ENCODE peak calls at places on chromosome 4, in five cellular contexts. F is CD8-positive, alpha-beta memory T cell; U is left ventricle myocardium inferior; L is Peyer's patch; S is stomach. P is an unnamed sample.

GRCh38 chr4:113978561-113979156 is 788 bp downstream of the ARSJ start:
- DNase-seq in F (no peak), U (no peak), L (no peak), S (no peak), P (no peak)

GRCh38 chr4:158496030-158496741 is 25.5 kb upstream of the RXFP1 start:
- DNase-seq in F (no peak), U (peak), L (peak), S (peak), P (no peak)

GRCh38 chr4:187010052-187010451 is 286.4 kb upstream of the FAT1 start:
- DNase-seq in F (no peak), U (no peak), L (no peak), S (no peak), P (no peak)

GRCh38 chr4:148730766-148731165 is 288.6 kb upstream of the NR3C2 start:
- DNase-seq in F (no peak), U (no peak), L (no peak), S (no peak), P (no peak)

GRCh38 chr4:108889696-108890475 is 127.0 kb upstream of the ETNPPL start:
- DNase-seq in F (no peak), U (no peak), L (no peak), S (no peak), P (no peak)

GRCh38 chr4:123588631-123589223 is 192.1 kb downstream of the SPRY1 start:
- DNase-seq in F (no peak), U (no peak), L (no peak), S (no peak), P (no peak)

GRCh38 chr4:73687414-73687813 is 53.0 kb upstream of the CXCL8 start:
- DNase-seq in F (no peak), U (no peak), L (no peak), S (no peak), P (no peak)

GRCh38 chr4:81635128-81635527 is 163.4 kb upstream of the RASGEF1B start:
- DNase-seq in F (no peak), U (no peak), L (no peak), S (no peak), P (no peak)

GRCh38 chr4:134276476-134276875 is 74.9 kb upstream of the PABPC4L start:
- DNase-seq in F (no peak), U (no peak), L (no peak), S (no peak), P (no peak)

GRCh38 chr4:15436515-15436914 is 8.7 kb downstream of the C1QTNF7 start:
- DNase-seq in F (no peak), U (no peak), L (no peak), S (no peak), P (no peak)

GRCh38 chr4:81508786-81509574 is 37.3 kb upstream of the RASGEF1B start:
- DNase-seq in F (no peak), U (no peak), L (no peak), S (no peak), P (no peak)

GRCh38 chr4:12926189-12927066 is 557.7 kb downstream of the RAB28 start:
- DNase-seq in F (no peak), U (no peak), L (no peak), S (no peak), P (no peak)

GRCh38 chr4:169996379-169997245 is 29.6 kb downstream of the MFAP3L start:
- DNase-seq in F (no peak), U (no peak), L (no peak), S (no peak), P (no peak)

GRCh38 chr4:83535945-83536648 is at the start of gene GPAT3:
- DNase-seq in F (peak), U (peak), L (peak), S (peak), P (no peak)

GRCh38 chr4:10655968-10656367 is 28.6 kb downstream of the CLNK start:
- DNase-seq in F (no peak), U (no peak), L (no peak), S (no peak), P (no peak)

GRCh38 chr4:112085156-112086035 is 59.9 kb upstream of the FAM241A start:
- DNase-seq in F (no peak), U (no peak), L (no peak), S (no peak), P (no peak)

GRCh38 chr4:149553959-149554520 is 261.6 kb downstream of the IQCM start:
- DNase-seq in F (no peak), U (no peak), L (no peak), S (no peak), P (no peak)

GRCh38 chr4:122863626-122864025 is 37.0 kb downstream of the FGF2 start:
- DNase-seq in F (no peak), U (no peak), L (no peak), S (no peak), P (no peak)

GRCh38 chr4:53656421-53656981 is 65.2 kb upstream of the LNX1 start:
- DNase-seq in F (no peak), U (no peak), L (no peak), S (no peak), P (no peak)

GRCh38 chr4:114694770-114695169 is 96.2 kb downstream of the UGT8 start:
- DNase-seq in F (peak), U (no peak), L (no peak), S (no peak), P (no peak)

GRCh38 chr4:13548059-13548983 is 4.0 kb upstream of the NKX3-2 start:
- DNase-seq in F (no peak), U (no peak), L (no peak), S (no peak), P (no peak)

GRCh38 chr4:86089053-86089452 is 270.8 kb downstream of the MAPK10 start:
- DNase-seq in F (no peak), U (no peak), L (no peak), S (no peak), P (no peak)
- H3K27ac ChIP-seq in F (no peak), U (no peak), L (no peak), S (no peak), P (no peak)

GRCh38 chr4:1843852-1844251 is 12.1 kb downstream of the LETM1 start:
- DNase-seq in F (no peak), U (peak), L (no peak), S (no peak), P (no peak)

GRCh38 chr4:1841201-1841885 is 14.6 kb downstream of the LETM1 start:
- DNase-seq in F (no peak), U (no peak), L (no peak), S (no peak), P (no peak)

GRCh38 chr4:1842993-1843448 is 12.9 kb downstream of the LETM1 start:
- DNase-seq in F (no peak), U (peak), L (no peak), S (no peak), P (no peak)

GRCh38 chr4:1841886-1842210 is 14.1 kb downstream of the LETM1 start:
- DNase-seq in F (no peak), U (no peak), L (no peak), S (no peak), P (no peak)

DNA sequence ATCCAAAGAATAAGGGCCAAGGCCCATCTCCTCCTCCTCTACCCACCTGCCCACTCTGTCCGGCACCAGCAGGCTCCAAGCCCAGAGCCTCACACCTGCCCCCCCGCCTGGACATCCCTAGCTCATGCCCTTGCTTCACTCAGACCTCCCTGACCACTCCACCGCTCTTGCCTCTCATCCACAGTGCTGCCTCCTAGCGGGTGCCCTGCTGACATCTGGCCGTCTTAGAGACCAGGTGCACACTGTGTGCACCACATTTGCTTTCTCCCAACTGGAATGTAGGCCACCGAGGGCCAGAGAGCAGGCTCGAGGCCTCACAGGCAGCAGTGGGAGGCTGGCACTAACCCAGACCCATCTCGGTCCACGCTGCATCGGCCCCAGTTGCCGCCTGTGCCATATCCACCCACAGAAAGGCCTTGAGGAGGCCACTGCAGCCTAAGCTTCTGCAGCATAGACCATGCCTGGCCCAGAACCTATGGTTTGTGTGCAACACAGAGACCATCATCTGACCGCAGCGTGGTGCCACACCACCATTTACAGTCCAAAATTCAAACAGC is 13.5 kb downstream of the LETM1 start:
- DNase-seq in F (no peak), U (no peak), L (no peak), S (no peak), P (no peak)
- H3K27ac ChIP-seq in F (no peak), U (peak), L (no peak), S (no peak), P (no peak)

GRCh38 chr4:23235613-23236390 is 543.1 kb downstream of the GBA3 start:
- DNase-seq in F (no peak), U (no peak), L (no peak), S (no peak), P (no peak)
- H3K27ac ChIP-seq in F (no peak), U (no peak), L (no peak), S (no peak), P (no peak)

GRCh38 chr4:110793381-110793801 is 170.5 kb upstream of the PITX2 start:
- DNase-seq in F (no peak), U (no peak), L (no peak), S (no peak), P (no peak)
- H3K27ac ChIP-seq in F (no peak), U (no peak), L (no peak), S (no peak), P (no peak)

DNA sequence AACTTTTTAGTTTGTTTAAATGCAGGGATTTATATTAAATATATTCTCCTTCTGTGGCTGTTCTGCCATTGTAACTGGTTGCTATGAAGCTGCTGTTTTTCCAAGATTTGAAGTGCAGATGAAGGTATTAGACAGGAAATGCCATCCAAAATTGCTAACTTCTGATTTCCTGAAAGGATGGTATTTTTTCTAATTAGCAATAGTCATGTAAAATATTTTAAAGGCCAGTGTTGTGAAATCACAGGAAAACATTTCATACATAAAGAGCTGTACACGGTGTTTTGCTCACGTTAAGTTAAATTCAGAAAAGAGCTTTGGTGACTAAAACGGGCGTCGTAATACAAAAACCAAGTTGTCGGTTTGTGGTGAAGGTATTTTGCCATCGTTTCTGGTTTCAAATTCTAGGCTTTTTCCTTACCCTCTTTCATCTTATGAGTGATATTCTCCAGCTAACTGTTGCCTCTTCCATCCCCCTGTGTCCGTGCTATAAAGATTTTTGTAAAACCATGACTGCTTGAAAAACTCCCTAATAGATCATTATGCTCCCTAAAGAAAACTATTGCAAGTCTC is 39.8 kb downstream of the AFF1 start:
- DNase-seq in F (no peak), U (no peak), L (no peak), S (no peak), P (no peak)
- H3K27ac ChIP-seq in F (no peak), U (no peak), L (no peak), S (no peak), P (no peak)

GRCh38 chr4:163815776-163816175 is 321.3 kb downstream of the TMA16 start:
- DNase-seq in F (no peak), U (no peak), L (no peak), S (no peak), P (no peak)

GRCh38 chr4:163818673-163819072 is 324.2 kb downstream of the TMA16 start:
- DNase-seq in F (no peak), U (no peak), L (no peak), S (no peak), P (no peak)

GRCh38 chr4:163810757-163811156 is 316.3 kb downstream of the TMA16 start:
- DNase-seq in F (no peak), U (no peak), L (no peak), S (no peak), P (no peak)

GRCh38 chr4:163816494-163816893 is 322.0 kb downstream of the TMA16 start:
- DNase-seq in F (no peak), U (no peak), L (no peak), S (no peak), P (no peak)
- H3K27ac ChIP-seq in F (no peak), U (no peak), L (no peak), S (no peak), P (no peak)

GRCh38 chr4:168092176-168092712 is at the start of gene ANXA10:
- DNase-seq in F (no peak), U (no peak), L (no peak), S (no peak), P (no peak)

GRCh38 chr4:168098257-168098717 is 6.0 kb downstream of the ANXA10 start:
- DNase-seq in F (no peak), U (no peak), L (no peak), S (no peak), P (peak)

GRCh38 chr4:168097161-168097560 is 4.8 kb downstream of the ANXA10 start:
- DNase-seq in F (no peak), U (no peak), L (no peak), S (no peak), P (no peak)

GRCh38 chr4:168096444-168096784 is 4.1 kb downstream of the ANXA10 start:
- DNase-seq in F (no peak), U (no peak), L (no peak), S (no peak), P (no peak)

DNA sequence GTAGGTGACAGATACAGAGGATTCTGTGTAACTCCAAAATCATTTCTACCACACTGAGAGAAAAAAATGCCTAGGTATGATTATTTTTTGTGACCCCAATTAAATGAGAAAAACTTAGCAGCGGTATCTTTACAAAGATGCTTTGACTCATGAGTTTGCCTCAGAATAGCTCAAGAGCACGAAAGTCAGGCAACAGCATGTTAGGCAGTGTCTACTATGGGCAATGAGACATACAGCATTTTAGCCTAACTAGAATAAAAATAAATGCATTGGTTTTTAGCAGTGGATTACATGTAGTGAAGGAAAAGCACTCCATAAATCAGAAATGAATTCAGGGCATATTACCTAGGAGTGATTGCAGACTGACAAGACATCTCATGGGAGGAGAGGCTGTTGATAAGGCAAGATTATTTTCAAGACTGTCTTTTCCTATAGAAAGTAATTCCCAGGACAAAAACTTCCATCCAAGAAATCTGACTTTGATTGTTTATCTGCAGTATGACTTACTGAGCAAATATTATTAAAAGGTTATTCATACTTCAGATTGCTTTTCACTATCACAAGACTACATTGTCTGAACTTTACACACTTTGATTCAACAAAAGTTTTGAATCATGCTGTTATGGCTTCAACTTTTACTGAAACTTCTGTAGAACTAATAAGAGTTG is 3.6 kb downstream of the ANXA10 start:
- DNase-seq in F (no peak), U (no peak), L (no peak), S (no peak), P (no peak)
- H3K27ac ChIP-seq in F (no peak), U (no peak), L (no peak), S (peak), P (no peak)

GRCh38 chr4:38030023-38030422 is 69.8 kb downstream of the PTTG2 start:
- DNase-seq in F (no peak), U (no peak), L (no peak), S (no peak), P (no peak)

GRCh38 chr4:38024203-38024504 is 64.0 kb downstream of the PTTG2 start:
- DNase-seq in F (no peak), U (no peak), L (no peak), S (no peak), P (no peak)

GRCh38 chr4:38025665-38026064 is 65.5 kb downstream of the PTTG2 start:
- DNase-seq in F (no peak), U (no peak), L (no peak), S (no peak), P (no peak)

GRCh38 chr4:38026138-38026740 is 66.0 kb downstream of the PTTG2 start:
- DNase-seq in F (no peak), U (no peak), L (no peak), S (no peak), P (no peak)

DNA sequence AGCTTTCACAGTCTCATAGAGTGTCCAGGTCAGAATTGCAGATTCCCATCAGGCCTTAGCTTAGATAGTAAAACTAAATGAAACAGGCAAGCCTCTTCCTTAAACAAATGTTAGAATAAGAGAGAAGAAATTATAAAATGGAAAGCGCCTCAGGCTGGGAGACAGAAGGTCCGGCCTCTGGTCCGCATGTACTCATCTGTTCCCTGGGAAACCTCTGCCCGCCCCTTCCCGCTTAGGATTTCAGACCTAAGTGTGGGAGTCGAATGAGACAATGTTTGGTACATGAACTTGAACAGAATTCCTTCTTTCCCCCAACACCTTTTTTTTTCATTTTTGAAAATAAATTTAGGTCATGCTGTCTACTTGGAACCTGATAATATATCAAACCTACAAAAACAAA is 68.4 kb downstream of the PTTG2 start:
- DNase-seq in F (no peak), U (no peak), L (no peak), S (no peak), P (no peak)
- H3K27ac ChIP-seq in F (no peak), U (no peak), L (no peak), S (no peak), P (no peak)

GRCh38 chr4:125104616-125105015 is 210.1 kb upstream of the FAT4 start:
- DNase-seq in F (no peak), U (no peak), L (no peak), S (no peak), P (no peak)

GRCh38 chr4:125101706-125102105 is 213.0 kb upstream of the FAT4 start:
- DNase-seq in F (no peak), U (no peak), L (no peak), S (no peak), P (peak)

GRCh38 chr4:125111352-125111751 is 203.4 kb upstream of the FAT4 start:
- DNase-seq in F (no peak), U (no peak), L (no peak), S (no peak), P (no peak)

DNA sequence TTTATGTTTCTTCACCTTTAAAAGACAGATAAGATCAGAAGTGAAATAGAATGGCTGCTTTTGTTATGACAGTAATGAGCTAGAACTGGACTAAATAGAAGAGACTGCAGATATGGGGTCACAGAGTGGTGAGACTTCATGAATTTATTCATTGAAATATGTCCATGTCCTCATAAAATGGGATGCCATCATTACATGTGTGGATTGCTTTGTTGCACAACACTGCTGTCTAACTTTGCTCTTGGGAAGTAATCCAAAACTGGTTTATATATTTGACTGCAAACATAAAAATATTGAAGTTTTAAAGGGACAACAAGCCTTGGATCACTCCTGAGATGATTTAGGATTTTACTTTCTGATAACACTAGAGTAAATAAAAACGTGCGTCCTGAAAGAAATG is 209.2 kb upstream of the FAT4 start:
- DNase-seq in F (no peak), U (no peak), L (no peak), S (no peak), P (no peak)
- H3K27ac ChIP-seq in F (no peak), U (no peak), L (no peak), S (no peak), P (no peak)